ENCODE peak calls at places on chromosomes 2 and 18, in five cellular contexts. T is heart left ventricle, M is testis, H is H54, W is right lobe of liver. P is an unnamed sample.

GRCh38 chr2:139122711-139123158 is 342.5 kb upstream of the NXPH2 start:
- DNase-seq in T (no peak), M (no peak), H (no peak), W (no peak), P (no peak)

GRCh38 chr18:61825386-61825785 is 67.4 kb downstream of the RNF152 start:
- DNase-seq in T (no peak), M (no peak), H (no peak), W (no peak), P (no peak)

GRCh38 chr2:156818944-156819343 is 382.8 kb downstream of the GPD2 start:
- DNase-seq in T (no peak), M (no peak), H (no peak), W (no peak), P (no peak)

GRCh38 chr2:54558188-54558975 is 102.3 kb downstream of the SPTBN1 start:
- DNase-seq in T (peak), M (peak), H (no peak), W (peak), P (peak)

GRCh38 chr2:202577250-202578183 is 57.3 kb upstream of the FAM117B start:
- DNase-seq in T (no peak), M (no peak), H (no peak), W (no peak), P (no peak)

GRCh38 chr18:47191956-47192355 is 15.8 kb upstream of the IER3IP1 start:
- DNase-seq in T (no peak), M (no peak), H (no peak), W (no peak), P (no peak)

GRCh38 chr18:31042068-31042390 is 513 bp downstream of the DSC3 start:
- DNase-seq in T (no peak), M (no peak), H (no peak), W (no peak), P (no peak)

GRCh38 chr18:34322365-34323289 is 97.9 kb upstream of the NOL4 start:
- DNase-seq in T (peak), M (peak), H (no peak), W (peak), P (peak)

GRCh38 chr2:59684101-59684770 is 869.2 kb downstream of the BCL11A start:
- DNase-seq in T (no peak), M (no peak), H (no peak), W (no peak), P (no peak)

GRCh38 chr2:180505203-180505602 is 475.2 kb upstream of the UBE2E3 start:
- DNase-seq in T (no peak), M (no peak), H (no peak), W (no peak), P (no peak)

GRCh38 chr18:35030234-35030989 is 10.8 kb upstream of the MAPRE2 start:
- DNase-seq in T (no peak), M (no peak), H (no peak), W (no peak), P (no peak)

GRCh38 chr2:71634571-71634970 is 181.2 kb downstream of the DYSF start:
- DNase-seq in T (no peak), M (no peak), H (no peak), W (no peak), P (no peak)

GRCh38 chr2:52074139-52074719 is 1042.3 kb upstream of the NRXN1 start:
- DNase-seq in T (no peak), M (no peak), H (no peak), W (no peak), P (no peak)

GRCh38 chr2:195898505-195898904 is 170.1 kb downstream of the DNAH7 start:
- DNase-seq in T (peak), M (peak), H (peak), W (no peak), P (peak)

GRCh38 chr2:45342-46130 is 769 bp downstream of the FAM110C start:
- DNase-seq in T (no peak), M (peak), H (no peak), W (no peak), P (peak)

GRCh38 chr2:124286089-124286783 is 261.1 kb downstream of the CNTNAP5 start:
- DNase-seq in T (no peak), M (no peak), H (no peak), W (no peak), P (no peak)

GRCh38 chr18:47983946-47984345 is 53.5 kb upstream of the SMAD2 start:
- DNase-seq in T (no peak), M (no peak), H (no peak), W (no peak), P (no peak)

GRCh38 chr2:67037655-67038054 is 359.5 kb upstream of the ETAA1 start:
- DNase-seq in T (no peak), M (no peak), H (no peak), W (no peak), P (no peak)
- TF ChIP-seq POLR2A in T (no peak), M (no peak), H (no peak), W (no peak), P (no peak)

GRCh38 chr2:23688486-23689130 is 238.3 kb downstream of the ATAD2B start:
- DNase-seq in T (no peak), M (no peak), H (no peak), W (peak), P (no peak)

GRCh38 chr2:23687713-23688112 is 239.2 kb downstream of the ATAD2B start:
- DNase-seq in T (no peak), M (no peak), H (no peak), W (peak), P (no peak)

GRCh38 chr2:23685706-23686105 is 241.2 kb downstream of the ATAD2B start:
- DNase-seq in T (no peak), M (no peak), H (no peak), W (no peak), P (no peak)

GRCh38 chr2:23686405-23687029 is 240.4 kb downstream of the ATAD2B start:
- DNase-seq in T (no peak), M (no peak), H (no peak), W (no peak), P (no peak)

GRCh38 chr2:23687214-23687613 is 239.7 kb downstream of the ATAD2B start:
- DNase-seq in T (no peak), M (no peak), H (no peak), W (peak), P (no peak)
- TF ChIP-seq POLR2A in T (no peak), M (no peak), H (no peak), W (no peak), P (no peak)

GRCh38 chr2:48711343-48711742 is 44.2 kb downstream of the LHCGR start:
- DNase-seq in T (no peak), M (no peak), H (no peak), W (no peak), P (no peak)
- TF ChIP-seq POLR2A in T (no peak), M (no peak), H (no peak), W (no peak), P (no peak)

DNA sequence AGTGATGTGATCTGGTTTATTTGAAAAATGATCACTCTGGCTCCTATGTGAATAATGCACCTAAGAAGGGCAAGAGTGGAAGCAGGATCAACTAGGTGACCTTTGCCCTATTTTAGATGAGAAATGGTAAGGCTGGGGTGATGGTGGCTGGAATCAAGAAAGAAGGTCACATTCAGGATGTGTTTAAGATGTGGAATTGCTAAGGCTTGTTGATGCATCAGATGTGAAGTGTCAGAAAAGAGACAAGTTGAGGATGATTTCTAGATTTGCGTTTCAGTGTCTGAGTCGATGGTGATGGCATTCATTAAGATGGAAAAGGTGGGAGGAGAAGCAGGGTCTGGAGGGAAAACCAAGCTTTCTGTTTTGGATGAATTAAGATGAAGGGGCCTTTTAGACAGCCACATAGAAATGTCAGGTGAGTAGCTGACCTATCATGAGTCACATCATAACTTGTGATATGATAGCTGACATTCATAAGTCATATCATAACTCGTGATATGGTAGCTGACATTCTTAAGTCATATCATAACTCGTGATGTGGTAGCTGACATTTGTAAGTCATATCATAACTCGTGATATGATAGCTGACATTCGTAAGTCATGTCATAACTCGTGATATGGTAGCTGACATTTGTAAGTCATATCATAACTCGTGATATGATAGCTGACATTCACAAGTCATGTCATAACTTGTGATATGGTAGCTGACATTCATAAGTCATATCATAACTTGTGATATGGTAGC is 101.2 kb upstream of the SEC11C start:
- DNase-seq in T (no peak), M (no peak), H (no peak), W (no peak), P (no peak)
- TF ChIP-seq POLR2A in T (no peak), M (no peak), H (no peak), W (no peak), P (no peak)

GRCh38 chr2:237747189-237747588 is 51.4 kb upstream of the RBM44 start:
- DNase-seq in T (no peak), M (no peak), H (no peak), W (no peak), P (no peak)
- TF ChIP-seq POLR2A in T (no peak), M (no peak), H (no peak), W (no peak), P (no peak)

GRCh38 chr2:38438536-38439225 is 61.6 kb upstream of the ATL2 start:
- DNase-seq in T (no peak), M (no peak), H (no peak), W (no peak), P (no peak)

GRCh38 chr2:38439807-38440300 is 62.8 kb upstream of the ATL2 start:
- DNase-seq in T (no peak), M (no peak), H (no peak), W (no peak), P (no peak)

GRCh38 chr2:38438133-38438532 is 61.1 kb upstream of the ATL2 start:
- DNase-seq in T (no peak), M (no peak), H (no peak), W (no peak), P (no peak)

GRCh38 chr2:38440655-38441054 is 63.6 kb upstream of the ATL2 start:
- DNase-seq in T (no peak), M (no peak), H (no peak), W (no peak), P (no peak)

GRCh38 chr2:38439226-38439612 is 62.1 kb upstream of the ATL2 start:
- DNase-seq in T (no peak), M (no peak), H (no peak), W (no peak), P (no peak)
- TF ChIP-seq POLR2A in T (no peak), M (no peak), H (no peak), W (no peak), P (no peak)

GRCh38 chr2:20629581-20630291 is 21.2 kb downstream of the HS1BP3 start:
- DNase-seq in T (no peak), M (no peak), H (no peak), W (peak), P (peak)
- TF ChIP-seq POLR2A in T (no peak), M (no peak), H (no peak), W (no peak), P (no peak)